ENCODE peak calls at places on chromosome 20, in nine cellular contexts. K, R, F, T, S, E, I, C and B are unnamed samples.

GRCh38 chr20:25005220-25005619 is 12.7 kb upstream of the APMAP start:
- DNase-seq in S (no peak), I (no peak), E (peak), K (peak), R (peak), T (no peak), F (no peak), C (no peak), B (no peak)

GRCh38 chr20:62122659-62123449 is 579 bp downstream of the LSM14B start:
- DNase-seq in K (peak), R (peak), I (no peak), E (peak), T (no peak), F (no peak), S (peak), C (no peak), B (peak)

GRCh38 chr20:50855498-50856474 is 60.9 kb downstream of the BCAS4 start:
- DNase-seq in T (no peak), F (no peak), E (peak), R (no peak), K (no peak), C (no peak), S (no peak), I (no peak), B (no peak)

GRCh38 chr20:62918137-62918536 is 8.2 kb downstream of the DIDO1 start:
- DNase-seq in K (no peak), T (no peak), R (no peak), S (no peak), E (no peak), F (no peak), I (no peak), C (no peak), B (no peak)

GRCh38 chr20:54335299-54335698 is 127.4 kb downstream of the PFDN4 start:
- DNase-seq in K (no peak), R (peak), S (no peak), T (no peak), I (peak), C (no peak), F (no peak), E (peak), B (no peak)

GRCh38 chr20:8972963-8973362 is 95.9 kb upstream of the PLCB4 start:
- DNase-seq in K (no peak), I (no peak), F (no peak), C (no peak), T (no peak), R (no peak), E (no peak), S (no peak), B (no peak)

GRCh38 chr20:63369724-63370622 is 8.8 kb upstream of the CHRNA4 start:
- DNase-seq in E (no peak), T (no peak), C (no peak), F (no peak), I (no peak), R (no peak), K (no peak), S (no peak), B (no peak)

GRCh38 chr20:63316502-63316921 is 23.5 kb downstream of the COL20A1 start:
- DNase-seq in I (no peak), T (no peak), E (peak), R (no peak), C (no peak), F (no peak), S (no peak), K (no peak), B (no peak)

GRCh38 chr20:53943522-53944291 is 126.7 kb downstream of the BCAS1 start:
- DNase-seq in K (no peak), R (peak), F (no peak), C (peak), T (no peak), S (no peak), E (peak), I (no peak), B (peak)

GRCh38 chr20:34848597-34848996 is 23.1 kb upstream of the NCOA6 start:
- DNase-seq in R (no peak), F (no peak), I (no peak), C (no peak), K (no peak), S (no peak), E (no peak), T (no peak), B (no peak)

GRCh38 chr20:2397595-2398145 is 17.0 kb downstream of the TGM6 start:
- DNase-seq in K (no peak), S (no peak), C (no peak), E (no peak), T (no peak), F (no peak), R (no peak), I (no peak), B (no peak)